ENCODE peak calls at places on chromosomes 12 and 14, in four cellular contexts. B is PC-3, O is cardiac muscle cell, L is HCT116. U is an unnamed sample.

GRCh38 chr14:65226824-65227604 is 124.7 kb upstream of the MAX start:
- DNase-seq in L (no peak), O (no peak), B (peak; percentile 94), U (no peak)

GRCh38 chr12:5200276-5201087 is 156.8 kb downstream of the KCNA5 start:
- DNase-seq in L (peak; percentile 4), O (peak; percentile 84), B (peak; percentile 12), U (no peak)

GRCh38 chr12:9687228-9687627 is 17.7 kb downstream of the CLEC2D start:
- DNase-seq in O (no peak), L (peak; percentile 24), B (peak; percentile 69), U (no peak)

GRCh38 chr12:95532851-95533250 is 18.4 kb downstream of the USP44 start:
- DNase-seq in B (peak; percentile 49), L (no peak), O (no peak), U (no peak)

GRCh38 chr14:74611672-74612345 is at the start of gene LTBP2:
- DNase-seq in B (peak; percentile 25), O (peak; percentile 56), L (no peak), U (no peak)

GRCh38 chr14:26738571-26738970 is 140.7 kb upstream of the NOVA1 start:
- DNase-seq in O (no peak), B (no peak), L (no peak), U (no peak)

GRCh38 chr12:49863946-49864816 is 21.3 kb upstream of the BCDIN3D start:
- DNase-seq in B (no peak), O (no peak), L (no peak), U (no peak)

GRCh38 chr12:111580119-111580425 is 19.0 kb downstream of the ATXN2 start:
- DNase-seq in L (no peak), O (no peak), B (no peak), U (no peak)

GRCh38 chr14:31893156-31893813 is 183.8 kb upstream of the ARHGAP5 start:
- DNase-seq in O (peak; percentile 14), B (peak; percentile 73), L (no peak), U (no peak)

GRCh38 chr12:80837342-80837978 is 100.3 kb downstream of the LIN7A start:
- DNase-seq in O (peak; percentile 66), B (peak; percentile 51), L (peak; percentile 19), U (no peak)

GRCh38 chr14:65880507-65880906 is 468.0 kb downstream of the FUT8 start:
- DNase-seq in B (no peak), L (no peak), O (no peak), U (no peak)

GRCh38 chr12:124279846-124280360 is 15.0 kb upstream of the RFLNA start:
- DNase-seq in L (no peak), O (no peak), B (no peak), U (no peak)

GRCh38 chr14:80956922-80957321 is 1.5 kb downstream of the TSHR start:
- DNase-seq in L (no peak), O (no peak), B (no peak), U (no peak)

GRCh38 chr12:30457621-30458289 is 237.9 kb downstream of the IPO8 start:
- DNase-seq in O (peak; percentile 39), L (peak; percentile 75), B (peak; percentile 88), U (no peak)

GRCh38 chr12:128818065-128819022 is 5.4 kb downstream of the SLC15A4 start:
- DNase-seq in L (no peak), O (no peak), B (peak; percentile 33), U (no peak)

GRCh38 chr14:61433822-61434221 is 112.4 kb downstream of the PRKCH start:
- DNase-seq in L (no peak), B (no peak), O (no peak), U (no peak)

GRCh38 chr12:60803147-60803546 is 1207.3 kb downstream of the SLC16A7 start:
- DNase-seq in L (no peak), B (no peak), O (no peak), U (no peak)

GRCh38 chr12:31929140-31929526 is 30.1 kb upstream of the RESF1 start:
- DNase-seq in B (no peak), O (no peak), L (no peak), U (no peak)

GRCh38 chr14:29518335-29518734 is 409.3 kb downstream of the PRKD1 start:
- DNase-seq in B (peak; percentile 39), L (no peak), O (no peak), U (no peak)

GRCh38 chr12:119180380-119181040 is 1.8 kb downstream of the HSPB8 start:
- DNase-seq in O (peak; percentile 38), L (no peak), B (no peak), U (peak; percentile 85)

GRCh38 chr12:120235369-120236123 is 30.0 kb downstream of the PXN start:
- DNase-seq in L (no peak), O (peak; percentile 45), B (no peak), U (no peak)

GRCh38 chr12:11967356-11968040 is 103.2 kb upstream of the BCL2L14 start:
- DNase-seq in L (no peak), O (no peak), B (peak; percentile 8), U (no peak)

GRCh38 chr12:95717336-95717928 is 73.1 kb downstream of the NTN4 start:
- DNase-seq in L (no peak), O (no peak), B (no peak), U (no peak)

GRCh38 chr14:84622357-84622756 is 907.6 kb upstream of the FLRT2 start:
- DNase-seq in B (no peak), O (no peak), L (no peak), U (no peak)

GRCh38 chr12:12813120-12814101 is at the start of gene DDX47:
- DNase-seq in B (peak; percentile 91), O (peak; percentile 95), L (peak; percentile 82), U (peak; percentile 96)

GRCh38 chr12:62194616-62195015 is 65.6 kb upstream of the USP15 start:
- DNase-seq in B (peak; percentile 84), O (no peak), L (no peak), U (no peak)

GRCh38 chr14:100199240-100199860 is 39.6 kb upstream of the YY1 start:
- DNase-seq in O (no peak), L (no peak), B (no peak), U (no peak)

GRCh38 chr14:102768223-102769048 is 8.8 kb upstream of the TRAF3 start:
- DNase-seq in O (no peak), L (no peak), B (no peak), U (no peak)

GRCh38 chr12:88247241-88247643 is 105.1 kb downstream of the TMTC3 start:
- DNase-seq in O (no peak), L (peak; percentile 21), B (peak; percentile 96), U (no peak)

GRCh38 chr12:44869503-44869902 is 6.6 kb downstream of the NELL2 start:
- DNase-seq in L (no peak), O (no peak), B (no peak), U (no peak)
- H3K4me1 ChIP-seq in L (no peaks in the 10 kb centered on the region), O (no peaks in the 10 kb centered on the region), B (no peaks in the 10 kb centered on the region), U (no peaks in the 10 kb centered on the region)

DNA sequence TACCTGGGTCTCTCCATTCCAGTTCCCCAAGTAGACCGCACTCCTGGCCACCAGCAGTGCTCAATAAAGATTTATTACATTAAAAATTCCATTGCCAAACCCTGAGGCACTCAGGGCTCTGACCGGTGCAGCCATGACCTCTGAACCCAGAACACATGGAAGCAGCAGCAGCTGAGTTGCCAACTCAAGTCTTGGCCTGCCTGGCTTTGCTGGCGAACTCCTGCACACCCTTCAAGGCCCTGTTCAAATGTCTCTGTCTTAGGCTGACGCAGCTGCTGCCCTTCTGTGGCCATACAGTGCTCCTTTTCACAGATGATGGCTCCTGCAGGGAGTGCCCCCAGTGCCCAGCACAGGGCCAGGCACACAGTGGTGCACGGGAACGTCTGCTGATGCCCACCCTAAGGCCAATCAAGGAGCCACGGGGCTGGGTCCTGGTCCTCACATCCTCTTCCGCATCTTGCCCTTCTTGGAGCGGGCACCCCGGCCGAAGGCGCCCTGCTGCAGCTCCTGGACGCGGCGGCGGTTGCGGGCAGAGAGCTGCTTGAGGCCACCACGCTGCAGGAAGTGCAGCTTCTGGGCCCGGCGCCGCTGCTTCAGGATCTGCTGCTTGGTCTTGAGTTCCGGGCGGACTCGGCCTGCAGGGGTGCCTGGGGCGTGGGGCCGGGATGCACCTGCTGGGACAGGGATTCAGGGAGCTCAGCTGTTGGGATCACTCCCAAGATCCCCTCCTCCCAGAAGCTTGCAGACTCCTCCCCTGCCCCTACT is 9.1 kb downstream of the CFAP73 start:
- DNase-seq in B (no peak), L (no peak), O (no peak), U (no peak)
- H3K36me3 ChIP-seq in B (peaks cover 56% of the 10 kb centered on the region), L (peaks cover 20% of the 10 kb centered on the region), O (peaks cover 7% of the 10 kb centered on the region), U (peaks cover 57% of the 10 kb centered on the region)

GRCh38 chr14:67265131-67265530 is 23.9 kb downstream of the PALS1 start:
- DNase-seq in O (no peak), L (no peak), B (peak; percentile 51), U (no peak)
- H3K27ac ChIP-seq in O (no peak overlapping the region), L (no peak overlapping the region), B (no peak overlapping the region), U (no peak overlapping the region)

GRCh38 chr14:58288106-58288792 is 10.1 kb upstream of the ARID4A start:
- DNase-seq in L (no peak), O (no peak), B (no peak), U (no peak)
- H3K4me1 ChIP-seq in L (no peaks in the 10 kb centered on the region), O (no peaks in the 10 kb centered on the region), B (no peaks in the 10 kb centered on the region), U (no peaks in the 10 kb centered on the region)

GRCh38 chr14:52711666-52712065 is 4.7 kb downstream of the PSMC6 start:
- DNase-seq in O (no peak), L (no peak), B (no peak), U (no peak)
- H3K36me3 ChIP-seq in O (peaks cover 75% of the 10 kb centered on the region), L (peaks cover 55% of the 10 kb centered on the region), B (peaks cover 76% of the 10 kb centered on the region), U (peaks cover 71% of the 10 kb centered on the region)

GRCh38 chr12:2344892-2345291 is 292.1 kb downstream of the CACNA1C start:
- DNase-seq in L (no peak), O (no peak), B (no peak), U (no peak)
- H3K27ac ChIP-seq in L (no peak overlapping the region), O (no peak overlapping the region), B (no peak overlapping the region), U (no peak overlapping the region)

GRCh38 chr14:59190372-59190771 is 1.9 kb downstream of the DAAM1 start:
- DNase-seq in L (no peak), O (peak; percentile 57), B (peak; percentile 63), U (no peak)

GRCh38 chr14:59187802-59188460 is 536 bp upstream of the DAAM1 start:
- DNase-seq in O (peak; percentile 61), B (peak; percentile 48), L (no peak), U (peak; percentile 67)

GRCh38 chr14:59188461-59189280 is at the start of gene DAAM1:
- DNase-seq in L (peak; percentile 93), B (peak; percentile 100), O (peak; percentile 99), U (peak; percentile 100)

GRCh38 chr14:59189822-59190368 is 1.4 kb downstream of the DAAM1 start:
- DNase-seq in B (peak; percentile 99), O (peak; percentile 80), L (peak; percentile 69), U (peak; percentile 93)

GRCh38 chr14:59189281-59189821 is 884 bp downstream of the DAAM1 start:
- DNase-seq in L (no peak), O (peak; percentile 58), B (peak; percentile 52), U (no peak)
- H3K4me1 ChIP-seq in L (peaks cover 15% of the 10 kb centered on the region), O (peaks cover 19% of the 10 kb centered on the region), B (peaks cover 27% of the 10 kb centered on the region), U (no peaks in the 10 kb centered on the region)

DNA sequence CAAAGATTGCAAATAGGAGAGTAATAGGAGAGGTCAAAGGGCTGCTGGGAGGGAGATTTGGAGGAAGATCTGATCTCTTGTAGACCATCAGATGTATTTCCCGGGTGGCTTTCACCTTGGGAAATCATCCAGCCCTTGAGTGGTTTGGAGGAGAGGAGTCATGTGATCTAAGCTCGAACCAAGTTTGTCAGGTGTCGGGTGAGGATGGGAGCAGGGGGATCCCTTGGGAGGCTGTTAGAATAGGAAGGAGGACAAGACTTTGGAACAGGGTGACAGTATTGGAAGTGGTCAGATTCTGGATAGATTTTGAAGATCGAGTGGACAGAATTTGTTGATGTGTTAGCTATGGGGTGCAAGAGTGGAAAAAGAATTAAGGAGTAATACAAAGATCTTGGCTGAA is 46.6 kb downstream of the C12orf75 start:
- DNase-seq in O (no peak), B (no peak), L (no peak), U (no peak)
- H3K36me3 ChIP-seq in O (no peaks in the 10 kb centered on the region), B (no peaks in the 10 kb centered on the region), L (no peaks in the 10 kb centered on the region), U (no peaks in the 10 kb centered on the region)

GRCh38 chr12:51342416-51342815 is 4.1 kb downstream of the CELA1 start:
- DNase-seq in L (no peak), O (no peak), B (no peak), U (no peak)
- H3K27ac ChIP-seq in L (no peak overlapping the region), O (no peak overlapping the region), B (no peak overlapping the region), U (no peak overlapping the region)